ENCODE peak calls at places on chromosome 21, in five cellular contexts. Q, H, C, W and O are unnamed samples.

GRCh38 chr21:36756527-36756926 is 57.6 kb downstream of the SIM2 start:
- DNase-seq in Q (no peak), H (peak), C (no peak), W (no peak), O (peak)

GRCh38 chr21:42733874-42734273 is 80.5 kb downstream of the PDE9A start:
- DNase-seq in Q (no peak), H (no peak), C (no peak), W (no peak), O (no peak)

GRCh38 chr21:44890338-44890931 is 16.9 kb upstream of the PTTG1IP start:
- DNase-seq in Q (no peak), H (no peak), C (no peak), W (peak), O (no peak)

GRCh38 chr21:42392731-42393442 is 3.0 kb downstream of the TMPRSS3 start:
- DNase-seq in Q (no peak), H (peak), C (peak), W (no peak), O (no peak)

GRCh38 chr21:16551101-16551695 is 821.4 kb downstream of the USP25 start:
- DNase-seq in Q (no peak), H (no peak), C (no peak), W (no peak), O (no peak)

GRCh38 chr21:38878394-38879179 is 72.9 kb downstream of the ETS2 start:
- DNase-seq in Q (no peak), H (no peak), C (no peak), W (no peak), O (no peak)

GRCh38 chr21:15604424-15604823 is 125.4 kb upstream of the USP25 start:
- DNase-seq in Q (no peak), H (peak), C (peak), W (no peak), O (no peak)

GRCh38 chr21:45392206-45392971 is 12.6 kb upstream of the COL18A1 start:
- DNase-seq in Q (peak), H (no peak), C (no peak), W (peak), O (no peak)

GRCh38 chr21:17903929-17904639 is 84.9 kb upstream of the C21orf91 start:
- DNase-seq in Q (no peak), H (no peak), C (no peak), W (no peak), O (no peak)

GRCh38 chr21:38439957-38440356 is 58.3 kb downstream of the ERG start:
- DNase-seq in Q (no peak), H (no peak), C (no peak), W (no peak), O (no peak)

GRCh38 chr21:18350216-18350615 is 53.4 kb downstream of the TMPRSS15 start:
- DNase-seq in Q (no peak), H (peak), C (no peak), W (no peak), O (no peak)

GRCh38 chr21:24112020-24112419 is 1495.3 kb downstream of the MRPL39 start:
- DNase-seq in Q (no peak), H (no peak), C (no peak), W (no peak), O (no peak)

GRCh38 chr21:46264046-46264689 is 21.2 kb downstream of the MCM3AP start:
- DNase-seq in Q (no peak), H (no peak), C (no peak), W (no peak), O (no peak)

GRCh38 chr21:32256873-32257620 is 21.8 kb downstream of the MIS18A start:
- DNase-seq in Q (peak), H (peak), C (peak), W (peak), O (no peak)

GRCh38 chr21:32468567-32469175 is 56.2 kb downstream of the EVA1C start:
- DNase-seq in Q (no peak), H (no peak), C (peak), W (no peak), O (no peak)

GRCh38 chr21:45986316-45987051 is 4.9 kb downstream of the COL6A1 start:
- DNase-seq in Q (peak), H (no peak), C (no peak), W (no peak), O (no peak)

GRCh38 chr21:38797470-38797869 is 8.3 kb upstream of the ETS2 start:
- DNase-seq in Q (no peak), H (no peak), C (no peak), W (no peak), O (no peak)

GRCh38 chr21:16330340-16331319 is 600.8 kb downstream of the USP25 start:
- DNase-seq in Q (no peak), H (peak), C (peak), W (no peak), O (peak)

GRCh38 chr21:18026359-18026758 is 207.2 kb upstream of the C21orf91 start:
- DNase-seq in Q (no peak), H (no peak), C (no peak), W (no peak), O (no peak)

GRCh38 chr21:17050646-17051045 is 462.2 kb upstream of the CXADR start:
- DNase-seq in Q (no peak), H (no peak), C (no peak), W (no peak), O (no peak)

GRCh38 chr21:42319851-42320602 is 4.8 kb upstream of the TFF3 start:
- DNase-seq in Q (no peak), H (no peak), C (no peak), W (no peak), O (no peak)

GRCh38 chr21:46111193-46111571 is 13.3 kb downstream of the COL6A2 start:
- DNase-seq in Q (peak), H (no peak), C (no peak), W (no peak), O (no peak)

GRCh38 chr21:25449950-25450349 is 157.3 kb downstream of the MRPL39 start:
- DNase-seq in Q (no peak), H (no peak), C (no peak), W (no peak), O (no peak)
- TF ChIP-seq CTCF in Q (no peak), H (no peak), C (no peak), W (no peak), O (no peak)

GRCh38 chr21:28627261-28627660 is 365.4 kb downstream of the LTN1 start:
- DNase-seq in Q (no peak), H (no peak), C (no peak), W (no peak), O (no peak)

GRCh38 chr21:28632718-28633408 is 359.8 kb downstream of the LTN1 start:
- DNase-seq in Q (no peak), H (peak), C (no peak), W (no peak), O (no peak)

GRCh38 chr21:28624626-28625025 is 368.1 kb downstream of the LTN1 start:
- DNase-seq in Q (no peak), H (no peak), C (no peak), W (no peak), O (no peak)

DNA sequence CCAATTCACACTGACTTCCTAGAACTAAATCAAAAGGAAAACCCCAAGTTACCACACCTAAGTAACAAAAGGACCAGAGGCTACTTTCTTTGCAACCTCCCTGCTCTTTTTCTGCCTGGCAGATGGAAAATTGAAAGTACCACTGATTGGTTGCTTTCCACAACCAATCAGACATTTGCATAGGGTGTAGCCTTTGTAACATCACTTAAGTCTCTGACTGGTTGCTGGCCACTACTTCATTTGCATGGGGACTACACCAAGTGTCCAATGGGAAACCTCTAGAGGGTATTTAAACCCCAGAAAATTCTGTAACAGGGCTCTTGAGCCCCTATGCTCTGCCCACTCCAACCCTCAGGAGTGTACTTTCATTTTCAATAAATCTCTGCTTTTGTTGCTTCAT is 365.0 kb downstream of the LTN1 start:
- DNase-seq in Q (no peak), H (no peak), C (peak), W (no peak), O (no peak)
- H3K4me3 ChIP-seq in Q (no peak), H (no peak), C (no peak), W (no peak), O (no peak)

GRCh38 chr21:34981793-34982192 is 67.3 kb downstream of the RUNX1 start:
- DNase-seq in Q (no peak), H (no peak), C (no peak), W (no peak), O (no peak)
- TF ChIP-seq CTCF in Q (no peak), H (no peak), C (no peak), W (no peak), O (no peak)

GRCh38 chr21:40269239-40269638 is 402.0 kb downstream of the PCP4 start:
- DNase-seq in Q (no peak), H (no peak), C (no peak), W (no peak), O (no peak)
- H3K4me3 ChIP-seq in Q (no peak), H (no peak), C (no peak), W (no peak), O (no peak)

GRCh38 chr21:35488941-35489340 is 439.8 kb upstream of the RUNX1 start:
- DNase-seq in Q (no peak), H (no peak), C (no peak), W (no peak), O (no peak)
- TF ChIP-seq CTCF in Q (no peak), H (no peak), C (no peak), W (no peak), O (no peak)

DNA sequence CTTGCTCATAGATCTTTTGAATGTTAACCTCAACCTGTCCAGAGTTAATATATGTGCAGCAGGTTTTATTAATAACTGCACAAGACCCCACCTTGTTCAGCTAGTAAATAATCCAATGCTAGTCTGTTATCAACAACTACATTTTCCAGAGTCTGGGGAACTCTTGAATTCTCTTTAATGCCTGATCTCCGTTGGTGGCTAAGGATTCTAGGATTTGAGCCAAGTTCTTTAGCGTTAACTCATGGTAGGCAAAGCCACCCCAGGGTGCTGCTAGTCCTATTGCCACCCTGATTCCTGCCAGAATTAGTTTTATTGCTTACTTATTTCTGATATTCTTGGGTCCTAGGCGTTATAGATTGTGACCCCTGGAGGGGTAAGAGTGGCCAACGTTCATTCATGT is 12.8 kb downstream of the BACE2 start:
- DNase-seq in Q (no peak), H (no peak), C (no peak), W (no peak), O (no peak)
- H3K4me3 ChIP-seq in Q (no peak), H (no peak), C (no peak), W (no peak), O (no peak)

DNA sequence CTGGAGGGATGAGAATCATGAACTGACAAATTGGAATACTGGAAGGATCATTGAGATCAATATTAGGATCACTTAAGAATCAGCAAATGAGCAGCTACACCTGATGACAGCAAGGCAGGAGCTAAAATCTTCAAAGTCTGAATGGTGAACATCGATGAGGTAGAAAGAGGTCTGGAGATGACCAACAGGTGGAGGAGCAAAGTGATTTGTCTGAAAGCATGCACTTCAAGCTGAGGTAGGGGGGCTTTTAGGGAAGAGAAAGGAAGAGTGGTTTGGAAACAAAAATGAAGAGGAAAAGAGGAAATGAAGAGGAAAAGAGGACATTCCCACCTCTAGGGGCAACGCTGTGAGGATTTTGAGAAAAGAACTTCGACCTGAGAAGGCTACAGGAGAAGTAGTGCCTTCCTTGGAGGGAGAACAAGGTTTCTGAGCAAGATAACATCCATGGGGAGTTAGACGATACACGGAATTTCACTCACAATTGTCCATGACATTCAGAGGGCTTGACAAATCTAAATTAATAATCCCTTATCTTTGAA is 79.0 kb downstream of the APP start:
- DNase-seq in Q (no peak), H (no peak), C (no peak), W (no peak), O (no peak)
- TF ChIP-seq CTCF in Q (no peak), H (peak), C (peak), W (no peak), O (no peak)

GRCh38 chr21:43755820-43756594 is 20.1 kb downstream of the CSTB start:
- DNase-seq in Q (no peak), H (no peak), C (no peak), W (no peak), O (no peak)

GRCh38 chr21:43759651-43760050 is 16.5 kb downstream of the CSTB start:
- DNase-seq in Q (no peak), H (no peak), C (no peak), W (no peak), O (no peak)

GRCh38 chr21:43758811-43759210 is 17.3 kb downstream of the CSTB start:
- DNase-seq in Q (no peak), H (no peak), C (no peak), W (no peak), O (no peak)

GRCh38 chr21:43757601-43758000 is 18.5 kb downstream of the CSTB start:
- DNase-seq in Q (no peak), H (no peak), C (no peak), W (no peak), O (no peak)

DNA sequence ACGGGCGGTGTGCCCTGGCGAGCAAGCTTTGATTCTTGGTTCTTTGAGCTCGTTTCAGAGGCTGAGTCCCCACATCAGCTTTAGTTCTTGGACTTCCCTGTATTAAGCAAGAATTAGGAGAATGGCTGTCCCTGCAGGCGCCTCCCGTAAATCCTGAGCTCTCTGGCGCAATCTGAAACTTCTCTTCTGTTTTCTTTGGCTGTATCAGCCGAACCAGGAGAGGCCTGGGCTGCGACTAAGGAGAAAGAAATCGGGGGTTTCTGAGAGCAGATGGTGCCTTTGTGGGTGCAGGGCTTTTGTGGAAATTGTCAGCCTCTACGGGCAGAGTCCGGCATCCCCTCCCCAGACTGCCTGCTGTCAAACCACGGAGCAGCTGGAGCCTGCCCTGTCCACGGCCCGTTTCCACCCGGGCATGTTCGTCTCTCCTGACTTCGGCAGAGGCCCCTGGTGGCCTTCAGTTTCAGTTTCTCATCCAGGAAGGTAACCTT is 17.9 kb downstream of the CSTB start:
- DNase-seq in Q (peak), H (no peak), C (no peak), W (peak), O (no peak)
- H3K4me3 ChIP-seq in Q (peak), H (no peak), C (no peak), W (peak), O (no peak)